ENCODE peak calls at places on chromosomes 1 and 21, in seven cellular contexts. One of them, this sample, is unnamed.

GRCh38 chr1:101033017-101033416 is 7.4 kb upstream of the DPH5 start:
- DNase-seq in transverse colon: no peak
- DNase-seq in K562: no peak
- DNase-seq in HepG2: no peak
- DNase-seq in ovary: no peak
- DNase-seq in A549: no peak
- DNase-seq in suprapubic skin: no peak
- DNase-seq in this sample: no peak

GRCh38 chr1:2979191-2980072 is 41.8 kb upstream of the ACTRT2 start:
- DNase-seq in transverse colon: no peak
- DNase-seq in K562: no peak
- DNase-seq in HepG2: no peak
- DNase-seq in ovary: no peak
- DNase-seq in A549: no peak
- DNase-seq in suprapubic skin: peak
- DNase-seq in this sample: peak

GRCh38 chr1:201713093-201713810 is 115.7 kb upstream of the IPO9 start:
- DNase-seq in transverse colon: peak
- DNase-seq in K562: no peak
- DNase-seq in HepG2: no peak
- DNase-seq in ovary: peak
- DNase-seq in A549: peak
- DNase-seq in suprapubic skin: peak
- DNase-seq in this sample: peak

GRCh38 chr1:221998186-221998612 is 256.3 kb upstream of the DUSP10 start:
- DNase-seq in transverse colon: no peak
- DNase-seq in K562: no peak
- DNase-seq in HepG2: no peak
- DNase-seq in ovary: no peak
- DNase-seq in A549: no peak
- DNase-seq in suprapubic skin: no peak
- DNase-seq in this sample: no peak

GRCh38 chr1:116664366-116664983 is 3.1 kb downstream of the IGSF3 start:
- DNase-seq in transverse colon: no peak
- DNase-seq in K562: no peak
- DNase-seq in HepG2: no peak
- DNase-seq in ovary: no peak
- DNase-seq in A549: no peak
- DNase-seq in suprapubic skin: no peak
- DNase-seq in this sample: peak

GRCh38 chr21:32336711-32337110 is 38.1 kb downstream of the MRAP start:
- DNase-seq in transverse colon: no peak
- DNase-seq in K562: no peak
- DNase-seq in HepG2: no peak
- DNase-seq in ovary: no peak
- DNase-seq in A549: no peak
- DNase-seq in suprapubic skin: no peak
- DNase-seq in this sample: no peak

GRCh38 chr1:15249032-15249601 is 2.1 kb downstream of the FHAD1 start:
- DNase-seq in transverse colon: no peak
- DNase-seq in K562: no peak
- DNase-seq in HepG2: no peak
- DNase-seq in ovary: no peak
- DNase-seq in A549: no peak
- DNase-seq in suprapubic skin: no peak
- DNase-seq in this sample: no peak

GRCh38 chr1:179976970-179977651 is 22.5 kb downstream of the CEP350 start:
- DNase-seq in transverse colon: no peak
- DNase-seq in K562: no peak
- DNase-seq in HepG2: no peak
- DNase-seq in ovary: no peak
- DNase-seq in A549: no peak
- DNase-seq in suprapubic skin: no peak
- DNase-seq in this sample: no peak

GRCh38 chr1:26302733-26303405 is 3.6 kb downstream of the UBXN11 start:
- DNase-seq in transverse colon: no peak
- DNase-seq in K562: no peak
- DNase-seq in HepG2: no peak
- DNase-seq in ovary: no peak
- DNase-seq in A549: no peak
- DNase-seq in suprapubic skin: no peak
- DNase-seq in this sample: no peak

DNA sequence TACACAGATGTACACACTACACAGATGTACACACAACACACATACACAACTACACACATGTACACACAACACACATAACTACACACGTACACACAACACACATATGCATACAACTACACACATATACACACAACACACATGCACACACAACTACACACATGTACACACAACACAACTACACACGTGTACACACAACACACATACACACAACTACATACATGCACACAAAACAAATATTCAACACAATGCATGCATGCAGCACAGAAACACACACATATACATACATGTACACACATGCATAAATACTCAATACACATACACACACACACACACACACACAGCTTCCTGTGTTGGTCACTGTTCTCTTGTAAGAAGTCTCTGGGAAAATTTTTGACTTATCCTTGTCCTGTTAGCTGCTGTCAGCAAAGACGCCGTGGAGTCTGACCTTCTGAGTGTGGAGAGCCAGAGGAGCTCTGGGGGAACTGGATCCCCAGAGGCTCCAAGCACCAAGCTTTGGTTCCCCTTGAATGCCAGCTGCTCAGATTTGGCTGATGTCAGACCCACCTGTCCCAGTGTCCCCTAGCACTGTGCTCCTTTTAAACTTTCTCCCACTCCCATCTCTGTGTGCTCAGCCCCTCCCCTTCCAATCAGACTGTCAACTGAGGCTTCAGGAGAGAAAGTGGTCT is 318.9 kb downstream of the CAMTA1 start:
- DNase-seq in transverse colon: no peak
- DNase-seq in K562: no peak
- DNase-seq in HepG2: no peak
- DNase-seq in ovary: no peak
- DNase-seq in A549: no peak
- DNase-seq in suprapubic skin: no peak
- DNase-seq in this sample: no peak
- TF ChIP-seq EP300 in transverse colon: no peak
- TF ChIP-seq EP300 in K562: no peak
- TF ChIP-seq EP300 in HepG2: no peak
- TF ChIP-seq EP300 in ovary: no peak
- TF ChIP-seq EP300 in A549: no peak
- TF ChIP-seq EP300 in suprapubic skin: no peak
- TF ChIP-seq EP300 in this sample: no peak

GRCh38 chr1:113811888-113812660 is at the start of gene RSBN1:
- DNase-seq in transverse colon: peak
- DNase-seq in K562: peak
- DNase-seq in HepG2: peak
- DNase-seq in ovary: peak
- DNase-seq in A549: peak
- DNase-seq in suprapubic skin: peak
- DNase-seq in this sample: peak
- TF ChIP-seq POLR2A in transverse colon: peak
- TF ChIP-seq POLR2A in K562: peak
- TF ChIP-seq POLR2A in HepG2: peak
- TF ChIP-seq POLR2A in ovary: peak
- TF ChIP-seq POLR2A in A549: peak
- TF ChIP-seq POLR2A in suprapubic skin: peak
- TF ChIP-seq POLR2A in this sample: peak

DNA sequence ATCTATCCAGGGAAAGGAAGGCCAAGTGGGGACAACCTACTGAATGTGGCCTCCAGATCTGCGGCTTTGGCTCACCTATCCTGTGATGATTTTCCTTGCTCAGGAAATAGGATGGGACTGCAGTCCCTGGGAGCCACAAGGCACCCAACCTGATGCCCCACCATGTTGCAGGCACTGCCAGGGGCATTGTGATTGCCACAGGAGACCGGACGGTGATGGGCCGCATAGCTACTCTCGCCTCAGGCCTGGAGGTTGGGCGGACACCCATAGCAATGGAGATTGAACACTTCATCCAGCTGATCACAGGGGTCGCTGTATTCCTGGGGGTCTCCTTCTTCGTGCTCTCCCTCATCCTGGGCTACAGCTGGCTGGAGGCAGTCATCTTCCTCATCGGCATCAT is 11.8 kb downstream of the ATP1A2 start:
- DNase-seq in transverse colon: no peak
- DNase-seq in K562: no peak
- DNase-seq in HepG2: no peak
- DNase-seq in ovary: no peak
- DNase-seq in A549: no peak
- DNase-seq in suprapubic skin: no peak
- DNase-seq in this sample: no peak
- H3K4me3 ChIP-seq in transverse colon: no peak
- H3K4me3 ChIP-seq in K562: no peak
- H3K4me3 ChIP-seq in HepG2: no peak
- H3K4me3 ChIP-seq in ovary: no peak
- H3K4me3 ChIP-seq in A549: no peak
- H3K4me3 ChIP-seq in suprapubic skin: no peak
- H3K4me3 ChIP-seq in this sample: no peak

DNA sequence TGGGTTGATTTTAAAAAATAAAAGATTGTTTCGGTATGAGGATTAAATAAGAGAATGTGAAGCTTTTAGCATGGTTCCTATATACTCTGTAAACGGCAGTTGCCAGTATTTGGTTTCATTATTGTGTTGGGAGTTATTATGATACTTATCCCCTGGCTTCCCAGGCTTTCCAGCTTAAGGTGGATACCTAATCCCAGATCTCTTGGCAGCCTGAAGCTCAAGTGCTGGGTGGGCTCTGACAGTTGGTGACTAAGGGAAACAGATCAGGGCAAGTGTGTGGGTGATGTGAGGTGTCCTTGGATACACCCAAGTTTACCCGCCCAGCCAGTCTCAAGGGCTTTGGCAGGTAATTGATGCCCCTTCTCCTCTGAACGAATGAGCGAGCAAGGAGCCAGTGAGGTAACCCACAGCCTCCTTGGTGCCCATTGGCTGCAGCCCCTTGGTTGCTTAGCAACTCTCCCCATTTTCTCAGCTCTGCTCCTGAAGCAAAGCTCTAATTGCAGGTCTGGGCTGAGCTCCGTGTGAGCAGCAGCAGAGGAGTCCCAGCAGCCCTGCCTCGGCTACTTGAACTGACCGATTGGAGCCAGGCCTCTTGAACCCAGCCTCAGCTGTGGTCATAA is 6.1 kb downstream of the IPO13 start:
- DNase-seq in transverse colon: no peak
- DNase-seq in K562: no peak
- DNase-seq in HepG2: no peak
- DNase-seq in ovary: no peak
- DNase-seq in A549: no peak
- DNase-seq in suprapubic skin: no peak
- DNase-seq in this sample: no peak
- TF ChIP-seq EP300 in transverse colon: no peak
- TF ChIP-seq EP300 in K562: no peak
- TF ChIP-seq EP300 in HepG2: no peak
- TF ChIP-seq EP300 in ovary: no peak
- TF ChIP-seq EP300 in A549: no peak
- TF ChIP-seq EP300 in suprapubic skin: no peak
- TF ChIP-seq EP300 in this sample: no peak

GRCh38 chr21:41703857-41704501 is 62.9 kb downstream of the RIPK4 start:
- DNase-seq in transverse colon: peak
- DNase-seq in K562: no peak
- DNase-seq in HepG2: no peak
- DNase-seq in ovary: no peak
- DNase-seq in A549: no peak
- DNase-seq in suprapubic skin: no peak
- DNase-seq in this sample: peak
- TF ChIP-seq POLR2A in transverse colon: no peak
- TF ChIP-seq POLR2A in K562: no peak
- TF ChIP-seq POLR2A in HepG2: no peak
- TF ChIP-seq POLR2A in ovary: no peak
- TF ChIP-seq POLR2A in A549: no peak
- TF ChIP-seq POLR2A in suprapubic skin: no peak
- TF ChIP-seq POLR2A in this sample: no peak

GRCh38 chr1:220787069-220787614 is 429 bp downstream of the MTARC1 start:
- DNase-seq in transverse colon: peak
- DNase-seq in K562: no peak
- DNase-seq in HepG2: peak
- DNase-seq in ovary: no peak
- DNase-seq in A549: peak
- DNase-seq in suprapubic skin: no peak
- DNase-seq in this sample: peak
- H3K4me3 ChIP-seq in transverse colon: peak
- H3K4me3 ChIP-seq in K562: no peak
- H3K4me3 ChIP-seq in HepG2: peak
- H3K4me3 ChIP-seq in ovary: peak
- H3K4me3 ChIP-seq in A549: peak
- H3K4me3 ChIP-seq in suprapubic skin: peak
- H3K4me3 ChIP-seq in this sample: peak

GRCh38 chr1:62357916-62358315 is 38.7 kb upstream of the KANK4 start:
- DNase-seq in transverse colon: no peak
- DNase-seq in K562: no peak
- DNase-seq in HepG2: no peak
- DNase-seq in ovary: no peak
- DNase-seq in A549: no peak
- DNase-seq in suprapubic skin: no peak
- DNase-seq in this sample: no peak

GRCh38 chr1:62358974-62359373 is 39.7 kb upstream of the KANK4 start:
- DNase-seq in transverse colon: no peak
- DNase-seq in K562: no peak
- DNase-seq in HepG2: no peak
- DNase-seq in ovary: no peak
- DNase-seq in A549: no peak
- DNase-seq in suprapubic skin: no peak
- DNase-seq in this sample: no peak

GRCh38 chr1:62353853-62354252 is 34.6 kb upstream of the KANK4 start:
- DNase-seq in transverse colon: no peak
- DNase-seq in K562: no peak
- DNase-seq in HepG2: no peak
- DNase-seq in ovary: no peak
- DNase-seq in A549: no peak
- DNase-seq in suprapubic skin: no peak
- DNase-seq in this sample: no peak

GRCh38 chr1:62355095-62355494 is 35.9 kb upstream of the KANK4 start:
- DNase-seq in transverse colon: no peak
- DNase-seq in K562: no peak
- DNase-seq in HepG2: no peak
- DNase-seq in ovary: no peak
- DNase-seq in A549: no peak
- DNase-seq in suprapubic skin: no peak
- DNase-seq in this sample: no peak

GRCh38 chr1:62356257-62356835 is 37.1 kb upstream of the KANK4 start:
- DNase-seq in transverse colon: no peak
- DNase-seq in K562: no peak
- DNase-seq in HepG2: no peak
- DNase-seq in ovary: no peak
- DNase-seq in A549: peak
- DNase-seq in suprapubic skin: no peak
- DNase-seq in this sample: no peak
- TF ChIP-seq EP300 in transverse colon: no peak
- TF ChIP-seq EP300 in K562: no peak
- TF ChIP-seq EP300 in HepG2: no peak
- TF ChIP-seq EP300 in ovary: no peak
- TF ChIP-seq EP300 in A549: no peak
- TF ChIP-seq EP300 in suprapubic skin: no peak
- TF ChIP-seq EP300 in this sample: no peak

This sample was measured in stomach.